ENCODE peak calls at places on chromosomes 11 and 22, in six cellular contexts. One of them, this sample, is unnamed.

GRCh38 chr11:121681536-121681935 is 228.8 kb upstream of the SORL1-AS1 start:
- DNase-seq in H9: no peak
- DNase-seq in mesenchymal stem cell: no peak
- DNase-seq in IMR-90: peak; percentile 40
- DNase-seq in H1: no peak
- DNase-seq in mesendoderm: no peak
- DNase-seq in this sample: no peak

GRCh38 chr11:27861706-27862430 is 161.6 kb upstream of the BDNF start:
- DNase-seq in H1: no peak
- DNase-seq in H9: no peak
- DNase-seq in mesenchymal stem cell: peak; percentile 91
- DNase-seq in mesendoderm: no peak
- DNase-seq in IMR-90: peak; percentile 95
- DNase-seq in this sample: no peak

GRCh38 chr11:65435981-65436411 is 13.4 kb downstream of the NEAT1 start:
- DNase-seq in H1: no peak
- DNase-seq in mesenchymal stem cell: no peak
- DNase-seq in IMR-90: no peak
- DNase-seq in mesendoderm: no peak
- DNase-seq in H9: no peak
- DNase-seq in this sample: no peak

GRCh38 chr11:37712246-37712645 is 1114.2 kb upstream of the RAG2 start:
- DNase-seq in IMR-90: peak; percentile 6
- DNase-seq in mesenchymal stem cell: peak; percentile 12
- DNase-seq in H9: peak; percentile 41
- DNase-seq in mesendoderm: peak; percentile 70
- DNase-seq in H1: peak; percentile 1
- DNase-seq in this sample: peak; percentile 14

GRCh38 chr22:31347251-31348008 is 1.3 kb upstream of the PATZ1 start:
- DNase-seq in mesenchymal stem cell: peak; percentile 89
- DNase-seq in IMR-90: peak; percentile 62
- DNase-seq in H1: no peak
- DNase-seq in H9: peak; percentile 77
- DNase-seq in mesendoderm: peak; percentile 85
- DNase-seq in this sample: peak; percentile 58

GRCh38 chr11:79617561-79617960 is 176.7 kb upstream of the TENM4 start:
- DNase-seq in mesenchymal stem cell: no peak
- DNase-seq in IMR-90: no peak
- DNase-seq in H9: no peak
- DNase-seq in mesendoderm: peak; percentile 26
- DNase-seq in H1: no peak
- DNase-seq in this sample: no peak

GRCh38 chr11:86551286-86551685 is 121.1 kb downstream of the ME3 start:
- DNase-seq in mesenchymal stem cell: peak; percentile 89
- DNase-seq in H1: no peak
- DNase-seq in IMR-90: peak; percentile 95
- DNase-seq in H9: no peak
- DNase-seq in mesendoderm: peak; percentile 18
- DNase-seq in this sample: no peak

GRCh38 chr11:130675917-130676316 is 227.5 kb downstream of the ADAMTS15 start:
- DNase-seq in H9: no peak
- DNase-seq in H1: no peak
- DNase-seq in IMR-90: no peak
- DNase-seq in mesendoderm: no peak
- DNase-seq in mesenchymal stem cell: no peak
- DNase-seq in this sample: no peak

GRCh38 chr11:124454552-124454951 is 9.1 kb upstream of the OR8B8 start:
- DNase-seq in mesenchymal stem cell: no peak
- DNase-seq in mesendoderm: no peak
- DNase-seq in H1: no peak
- DNase-seq in H9: no peak
- DNase-seq in IMR-90: no peak
- DNase-seq in this sample: no peak

GRCh38 chr22:22848364-22848866 is 39.2 kb upstream of the IGLL5 start:
- DNase-seq in IMR-90: peak; percentile 31
- DNase-seq in mesenchymal stem cell: peak; percentile 1
- DNase-seq in H9: peak; percentile 79
- DNase-seq in H1: no peak
- DNase-seq in mesendoderm: peak; percentile 65
- DNase-seq in this sample: peak; percentile 41

GRCh38 chr11:102564110-102564509 is 33.6 kb upstream of the MMP7 start:
- DNase-seq in mesenchymal stem cell: peak; percentile 75
- DNase-seq in IMR-90: peak; percentile 88
- DNase-seq in mesendoderm: no peak
- DNase-seq in H9: no peak
- DNase-seq in H1: no peak
- DNase-seq in this sample: no peak

GRCh38 chr22:46017166-46017565 is 40.2 kb upstream of the WNT7B start:
- DNase-seq in mesenchymal stem cell: no peak
- DNase-seq in H1: no peak
- DNase-seq in IMR-90: peak; percentile 28
- DNase-seq in H9: no peak
- DNase-seq in mesendoderm: no peak
- DNase-seq in this sample: no peak

GRCh38 chr22:50528682-50529415 is 963 bp downstream of the TYMP start:
- DNase-seq in mesenchymal stem cell: peak; percentile 9
- DNase-seq in H9: no peak
- DNase-seq in IMR-90: no peak
- DNase-seq in mesendoderm: no peak
- DNase-seq in H1: no peak
- DNase-seq in this sample: no peak

GRCh38 chr11:86243377-86243776 is 1.2 kb upstream of the EED start:
- DNase-seq in mesendoderm: no peak
- DNase-seq in H9: no peak
- DNase-seq in IMR-90: no peak
- DNase-seq in mesenchymal stem cell: no peak
- DNase-seq in H1: no peak
- DNase-seq in this sample: no peak

GRCh38 chr11:69923196-69923595 is 104.0 kb upstream of the FGF3 start:
- DNase-seq in mesendoderm: no peak
- DNase-seq in mesenchymal stem cell: no peak
- DNase-seq in H9: no peak
- DNase-seq in IMR-90: no peak
- DNase-seq in H1: no peak
- DNase-seq in this sample: no peak

GRCh38 chr11:88384004-88384677 is 46.6 kb upstream of the CTSC start:
- DNase-seq in H1: no peak
- DNase-seq in H9: no peak
- DNase-seq in mesendoderm: no peak
- DNase-seq in mesenchymal stem cell: peak; percentile 72
- DNase-seq in IMR-90: peak; percentile 47
- DNase-seq in this sample: no peak

GRCh38 chr11:116984186-116984585 is 114.0 kb downstream of the SIK3 start:
- DNase-seq in mesenchymal stem cell: peak; percentile 49
- DNase-seq in mesendoderm: no peak
- DNase-seq in IMR-90: peak; percentile 75
- DNase-seq in H1: no peak
- DNase-seq in H9: no peak
- DNase-seq in this sample: no peak

GRCh38 chr11:101987370-101987769 is 59.9 kb upstream of the CFAP300 start:
- DNase-seq in H9: no peak
- DNase-seq in IMR-90: no peak
- DNase-seq in mesendoderm: peak; percentile 2
- DNase-seq in mesenchymal stem cell: no peak
- DNase-seq in H1: no peak
- DNase-seq in this sample: no peak

GRCh38 chr22:45423524-45423923 is 10.0 kb downstream of the RIBC2 start:
- DNase-seq in IMR-90: no peak
- DNase-seq in mesenchymal stem cell: no peak
- DNase-seq in mesendoderm: no peak
- DNase-seq in H9: no peak
- DNase-seq in H1: no peak
- DNase-seq in this sample: no peak

GRCh38 chr11:70415642-70416395 is 17.5 kb downstream of the CTTN start:
- DNase-seq in IMR-90: peak; percentile 22
- DNase-seq in H9: no peak
- DNase-seq in mesenchymal stem cell: no peak
- DNase-seq in mesendoderm: no peak
- DNase-seq in H1: no peak
- DNase-seq in this sample: no peak

GRCh38 chr11:65116370-65117205 is 913 bp downstream of the ZNHIT2 start:
- DNase-seq in H1: no peak
- DNase-seq in H9: peak; percentile 56
- DNase-seq in IMR-90: peak; percentile 72
- DNase-seq in mesendoderm: peak; percentile 52
- DNase-seq in mesenchymal stem cell: peak; percentile 64
- DNase-seq in this sample: no peak

GRCh38 chr11:72813740-72814138 is 472 bp upstream of the ATG16L2 start:
- DNase-seq in IMR-90: peak; percentile 66
- DNase-seq in mesendoderm: no peak
- DNase-seq in mesenchymal stem cell: no peak
- DNase-seq in H1: no peak
- DNase-seq in H9: peak; percentile 75
- DNase-seq in this sample: no peak

GRCh38 chr11:67662142-67662805 is 11.7 kb upstream of the ACY3 start:
- DNase-seq in H9: no peak
- DNase-seq in mesenchymal stem cell: no peak
- DNase-seq in H1: no peak
- DNase-seq in IMR-90: no peak
- DNase-seq in mesendoderm: no peak
- DNase-seq in this sample: no peak

GRCh38 chr11:17683378-17684161 is 35.8 kb upstream of the MYOD1 start:
- DNase-seq in IMR-90: peak; percentile 66
- DNase-seq in mesenchymal stem cell: peak; percentile 37
- DNase-seq in H9: no peak
- DNase-seq in mesendoderm: peak; percentile 69
- DNase-seq in H1: no peak
- DNase-seq in this sample: no peak

GRCh38 chr22:37843746-37844089 is 416 bp downstream of the ANKRD54 start:
- DNase-seq in mesendoderm: no peak
- DNase-seq in IMR-90: peak; percentile 32
- DNase-seq in H1: no peak
- DNase-seq in H9: no peak
- DNase-seq in mesenchymal stem cell: peak; percentile 66
- DNase-seq in this sample: no peak

GRCh38 chr11:76610871-76611475 is 59.6 kb downstream of the LRRC32 start:
- DNase-seq in H1: no peak
- DNase-seq in IMR-90: no peak
- DNase-seq in mesenchymal stem cell: peak; percentile 26
- DNase-seq in H9: no peak
- DNase-seq in mesendoderm: peak; percentile 72
- DNase-seq in this sample: no peak

GRCh38 chr11:45025716-45026492 is 75.2 kb upstream of the TP53I11 start:
- DNase-seq in H9: peak; percentile 26
- DNase-seq in H1: no peak
- DNase-seq in mesendoderm: peak; percentile 71
- DNase-seq in mesenchymal stem cell: peak; percentile 23
- DNase-seq in IMR-90: peak; percentile 22
- DNase-seq in this sample: no peak

GRCh38 chr11:14183973-14184372 is 175.0 kb downstream of the RRAS2 start:
- DNase-seq in mesendoderm: no peak
- DNase-seq in H1: no peak
- DNase-seq in IMR-90: no peak
- DNase-seq in mesenchymal stem cell: no peak
- DNase-seq in H9: no peak
- DNase-seq in this sample: no peak

GRCh38 chr22:27150530-27150909 is 493.1 kb downstream of the MIAT start:
- DNase-seq in IMR-90: no peak
- DNase-seq in H1: no peak
- DNase-seq in mesenchymal stem cell: no peak
- DNase-seq in H9: no peak
- DNase-seq in mesendoderm: no peak
- DNase-seq in this sample: no peak
- H2BK5ac ChIP-seq in IMR-90: no peak overlapping the region
- H2BK5ac ChIP-seq in H1: no peak overlapping the region
- H2BK5ac ChIP-seq in mesenchymal stem cell: no peak overlapping the region
- H2BK5ac ChIP-seq in H9: no peak overlapping the region
- H2BK5ac ChIP-seq in mesendoderm: no peak overlapping the region
- H2BK5ac ChIP-seq in this sample: no peak overlapping the region

DNA sequence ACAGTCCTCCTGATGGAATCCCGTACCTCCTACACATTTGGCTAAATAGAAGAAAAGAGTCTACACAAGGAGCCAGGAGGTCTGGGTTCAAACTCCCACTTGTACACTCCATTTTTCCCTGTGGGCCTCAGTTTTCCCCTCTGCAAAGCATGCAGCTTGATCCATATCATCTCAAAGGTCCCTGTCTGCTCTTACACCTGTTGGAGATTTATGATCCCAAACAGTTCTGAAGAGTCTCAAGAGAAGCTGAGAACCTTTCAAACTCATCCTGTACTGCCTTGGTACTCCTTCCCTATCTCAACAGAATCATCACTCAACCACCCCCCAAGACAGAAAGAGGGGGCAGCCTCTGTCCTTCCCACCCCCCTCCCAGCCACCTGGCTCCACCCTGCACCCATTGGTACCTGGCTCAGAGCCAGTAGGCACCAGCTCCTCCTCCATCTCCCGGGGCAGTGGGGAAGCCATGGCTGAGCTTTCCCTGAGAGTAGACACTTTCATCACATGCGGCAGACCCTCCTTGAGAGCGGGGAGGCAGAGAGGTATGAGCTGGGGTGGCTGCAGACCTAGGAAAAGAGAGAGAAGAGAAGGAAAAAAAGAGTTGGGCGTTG is 3.3 kb downstream of the TNKS1BP1 start:
- DNase-seq in mesenchymal stem cell: no peak
- DNase-seq in IMR-90: no peak
- DNase-seq in H1: no peak
- DNase-seq in H9: no peak
- DNase-seq in mesendoderm: no peak
- DNase-seq in this sample: no peak
- H3K4ac ChIP-seq in mesenchymal stem cell: peak overlapping the region; percentile 60
- H3K4ac ChIP-seq in IMR-90: peak overlapping the region; percentile 79
- H3K4ac ChIP-seq in H1: no peak overlapping the region
- H3K4ac ChIP-seq in H9: no peak overlapping the region
- H3K4ac ChIP-seq in mesendoderm: no peak overlapping the region
- H3K4ac ChIP-seq in this sample: no peak overlapping the region

GRCh38 chr11:2700415-2701211 is 819 bp upstream of the KCNQ1OT1 start:
- DNase-seq in H9: peak; percentile 66
- DNase-seq in H1: no peak
- DNase-seq in IMR-90: no peak
- DNase-seq in mesendoderm: peak; percentile 58
- DNase-seq in mesenchymal stem cell: peak; percentile 59
- DNase-seq in this sample: peak; percentile 51
- H2BK15ac ChIP-seq in H9: no peak overlapping the region
- H2BK15ac ChIP-seq in H1: no peak overlapping the region
- H2BK15ac ChIP-seq in IMR-90: no peak overlapping the region
- H2BK15ac ChIP-seq in mesendoderm: no peak overlapping the region
- H2BK15ac ChIP-seq in mesenchymal stem cell: peak overlapping the region; percentile 82
- H2BK15ac ChIP-seq in this sample: peak overlapping the region; percentile 63

GRCh38 chr22:49204599-49205214 is 623.0 kb downstream of the BRD1 start:
- DNase-seq in mesenchymal stem cell: no peak
- DNase-seq in H1: no peak
- DNase-seq in IMR-90: no peak
- DNase-seq in H9: peak; percentile 14
- DNase-seq in mesendoderm: no peak
- DNase-seq in this sample: no peak
- H2BK5ac ChIP-seq in mesenchymal stem cell: no peak overlapping the region
- H2BK5ac ChIP-seq in H1: no peak overlapping the region
- H2BK5ac ChIP-seq in IMR-90: no peak overlapping the region
- H2BK5ac ChIP-seq in H9: no peak overlapping the region
- H2BK5ac ChIP-seq in mesendoderm: no peak overlapping the region
- H2BK5ac ChIP-seq in this sample: no peak overlapping the region

This sample was measured in neuronal stem cell.